ENCODE peak calls at places on chromosomes 7 and 10, in four cellular contexts. A, C, O and U are unnamed samples.

GRCh38 chr7:123201901-123202300 is 2.1 kb upstream of the SLC13A1 start:
- DNase-seq in A (no peak), O (no peak), C (no peak), U (no peak)

GRCh38 chr7:87058739-87059524 is 522 bp downstream of the ELAPOR2 start:
- DNase-seq in C (peak; percentile 65), A (peak; percentile 66), O (peak; percentile 10), U (no peak)

GRCh38 chr7:144835166-144835611 is 664 bp downstream of the TPK1 start:
- DNase-seq in O (no peak), C (peak; percentile 46), A (peak; percentile 57), U (peak; percentile 13)

GRCh38 chr10:31584098-31584631 is 265.1 kb downstream of the ZEB1 start:
- DNase-seq in A (peak; percentile 80), O (no peak), C (no peak), U (no peak)

GRCh38 chr7:96304573-96304972 is 17.3 kb downstream of the SLC25A13 start:
- DNase-seq in A (no peak), C (no peak), O (no peak), U (no peak)

GRCh38 chr10:33799281-33799943 is 464.9 kb upstream of the NRP1 start:
- DNase-seq in C (no peak), O (no peak), A (peak; percentile 18), U (no peak)

GRCh38 chr10:54402576-54402975 is 398.5 kb downstream of the PCDH15 start:
- DNase-seq in C (no peak), O (no peak), A (peak; percentile 53), U (peak; percentile 7)

GRCh38 chr10:116689096-116689495 is 53.3 kb downstream of the HSPA12A start:
- DNase-seq in O (no peak), A (no peak), C (no peak), U (no peak)

GRCh38 chr10:132420469-132421376 is 23.7 kb downstream of the PWWP2B start:
- DNase-seq in A (no peak), C (no peak), O (no peak), U (no peak)

GRCh38 chr10:87761892-87762291 is 56.1 kb downstream of the ATAD1 start:
- DNase-seq in C (no peak), A (peak; percentile 35), O (no peak), U (peak; percentile 82)

GRCh38 chr7:42143605-42144252 is 93.3 kb downstream of the GLI3 start:
- DNase-seq in C (no peak), O (no peak), A (no peak), U (peak; percentile 38)

GRCh38 chr10:97737770-97738265 is 890 bp downstream of the ZFYVE27 start:
- DNase-seq in C (no peak), O (no peak), A (no peak), U (peak; percentile 56)

GRCh38 chr10:71157435-71157834 is 54.9 kb upstream of the UNC5B start:
- DNase-seq in A (no peak), C (no peak), O (no peak), U (no peak)

GRCh38 chr10:123427386-123427785 is 238.8 kb upstream of the GPR26 start:
- DNase-seq in O (no peak), C (no peak), A (no peak), U (no peak)

GRCh38 chr7:142408794-142409193 is 150.9 kb upstream of the PRSS58 start:
- DNase-seq in A (no peak), C (no peak), O (no peak), U (no peak)

GRCh38 chr7:48708635-48709034 is 215.7 kb upstream of the CDC14C start:
- DNase-seq in A (peak; percentile 42), O (peak; percentile 19), C (peak; percentile 33), U (no peak)

GRCh38 chr7:80139179-80139578 is 4.5 kb downstream of the GNAI1 start:
- DNase-seq in O (no peak), C (no peak), A (no peak), U (no peak)

GRCh38 chr7:69858471-69858870 is 260.2 kb downstream of the AUTS2 start:
- DNase-seq in A (peak; percentile 83), O (no peak), C (no peak), U (no peak)

GRCh38 chr10:78260675-78261074 is 227.0 kb downstream of the RPS24 start:
- DNase-seq in O (no peak), A (no peak), C (no peak), U (no peak)

GRCh38 chr10:30091136-30091535 is 31.8 kb upstream of the JCAD start:
- DNase-seq in A (no peak), O (no peak), C (no peak), U (no peak)

GRCh38 chr7:27411145-27411544 is 168.5 kb downstream of the EVX1 start:
- DNase-seq in O (no peak), A (no peak), C (no peak), U (no peak)

GRCh38 chr7:5450549-5451327 is 27.1 kb upstream of the TNRC18 start:
- DNase-seq in A (peak; percentile 80), C (peak; percentile 82), O (no peak), U (peak; percentile 34)

GRCh38 chr10:95963202-95963991 is 55.6 kb downstream of the CC2D2B start:
- DNase-seq in A (no peak), C (no peak), O (no peak), U (no peak)

GRCh38 chr10:43867667-43868361 is 219.1 kb upstream of the ZNF32 start:
- DNase-seq in C (no peak), O (no peak), A (no peak), U (peak; percentile 86)

GRCh38 chr7:129101746-129102145 is 42.8 kb upstream of the TSPAN33 start:
- DNase-seq in O (no peak), A (no peak), C (no peak), U (no peak)

GRCh38 chr7:130141161-130141857 is 63.9 kb downstream of the TMEM209 start:
- DNase-seq in O (peak; percentile 62), A (peak; percentile 96), C (peak; percentile 86), U (peak; percentile 73)

GRCh38 chr10:47383254-47384147 is 592 bp downstream of the ZNF488 start:
- DNase-seq in A (peak; percentile 53), C (peak; percentile 84), O (peak; percentile 43), U (no peak)

GRCh38 chr7:99079104-99079503 is 64.8 kb downstream of the SMURF1 start:
- DNase-seq in A (no peak), C (no peak), O (no peak), U (no peak)

GRCh38 chr10:22340362-22341189 is 4.7 kb upstream of the SPAG6 start:
- DNase-seq in O (no peak), A (peak; percentile 67), C (peak; percentile 72), U (peak; percentile 82)

GRCh38 chr7:84200859-84201258 is 6.3 kb upstream of the SEMA3A start:
- DNase-seq in C (no peak), O (no peak), A (peak; percentile 81), U (peak; percentile 80)

GRCh38 chr7:148807451-148807850 is 76.6 kb downstream of the EZH2 start:
- DNase-seq in O (no peak), C (no peak), A (no peak), U (no peak)

GRCh38 chr10:77713506-77714280 is 76.1 kb upstream of the KCNMA1 start:
- DNase-seq in C (no peak), A (no peak), O (no peak), U (peak; percentile 51)

GRCh38 chr10:12777840-12778585 is 223.5 kb downstream of the CCDC3 start:
- DNase-seq in A (no peak), C (no peak), O (no peak), U (no peak)

GRCh38 chr7:6576024-6576866 is 1.0 kb upstream of the ZDHHC4 start:
- DNase-seq in A (peak; percentile 37), C (peak; percentile 69), O (no peak), U (no peak)

GRCh38 chr7:93921607-93922446 is at the start of gene GNG11:
- DNase-seq in O (peak; percentile 10), C (peak; percentile 52), A (peak; percentile 80), U (peak; percentile 66)

GRCh38 chr10:62352356-62352963 is 21.7 kb upstream of the ZNF365 start:
- DNase-seq in A (no peak), O (no peak), C (no peak), U (peak; percentile 52)

GRCh38 chr10:62354941-62355340 is 19.2 kb upstream of the ZNF365 start:
- DNase-seq in C (no peak), A (no peak), O (no peak), U (peak; percentile 32)

DNA sequence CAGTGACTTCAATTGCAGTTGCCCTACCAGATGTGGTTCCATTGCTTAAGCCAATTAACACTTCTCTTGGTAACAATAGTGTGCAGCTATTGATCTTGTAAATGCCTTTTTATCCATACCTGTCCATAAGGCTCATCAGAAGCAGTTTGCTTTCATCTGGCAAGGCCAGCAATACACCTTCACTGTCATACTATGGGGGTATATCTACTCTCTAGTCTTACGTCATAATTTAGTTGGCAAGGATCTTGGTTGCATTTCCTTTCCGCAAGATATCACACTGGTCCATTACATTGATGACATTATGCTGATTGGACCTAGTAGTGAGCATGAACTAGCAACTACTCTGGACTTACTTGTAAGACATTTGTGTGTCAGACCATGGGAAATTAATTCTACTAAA is 17.7 kb upstream of the ZNF365 start:
- DNase-seq in A (no peak), O (no peak), C (no peak), U (no peak)
- H4K5ac ChIP-seq in A (no peak overlapping the region), O (no peak overlapping the region), C (no peak overlapping the region), U (no peak overlapping the region)

DNA sequence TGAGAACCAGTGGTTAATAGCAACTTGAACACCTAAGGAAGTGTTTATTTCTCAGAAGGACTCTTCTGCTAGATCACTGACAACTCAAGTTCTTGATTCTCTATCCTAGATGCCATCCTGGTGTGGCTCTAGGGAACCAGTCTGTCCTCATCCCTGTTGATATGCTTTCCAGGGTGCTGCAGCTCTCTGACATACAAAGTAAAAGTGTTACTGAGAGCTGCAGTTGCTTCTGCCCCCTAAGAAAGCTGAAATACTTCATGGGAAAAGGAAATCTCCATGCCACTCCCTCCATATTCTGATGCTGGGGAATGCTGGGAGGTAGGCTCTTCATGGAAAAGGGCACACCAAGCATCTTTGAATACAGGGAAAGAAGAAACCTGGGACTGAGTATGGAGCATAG is 168.1 kb downstream of the KLF6 start:
- DNase-seq in C (no peak), A (peak; percentile 58), O (no peak), U (no peak)
- H4K5ac ChIP-seq in C (no peak overlapping the region), A (no peak overlapping the region), O (no peak overlapping the region), U (no peak overlapping the region)

GRCh38 chr10:84901885-84902284 is 573.5 kb downstream of the CCSER2 start:
- DNase-seq in O (no peak), C (no peak), A (no peak), U (no peak)
- H4K5ac ChIP-seq in O (no peak overlapping the region), C (no peak overlapping the region), A (no peak overlapping the region), U (no peak overlapping the region)

DNA sequence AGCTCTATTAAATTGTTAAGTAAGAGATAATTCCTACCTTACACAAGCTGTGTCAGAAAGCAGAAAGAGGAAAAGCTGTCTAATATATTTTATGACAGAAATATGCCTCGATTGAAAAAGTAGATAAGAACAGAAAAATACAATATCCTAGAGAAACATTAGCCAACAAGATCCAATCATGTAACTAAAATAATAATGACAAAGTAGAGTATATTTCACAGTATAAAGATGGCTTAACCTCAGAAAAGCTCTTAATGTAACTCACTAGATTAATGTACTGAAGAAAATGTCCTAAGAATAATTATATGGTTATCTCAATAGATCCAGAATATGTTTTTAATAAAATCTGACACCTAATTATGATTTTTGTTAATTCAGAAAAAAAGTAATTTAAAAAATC is 89.8 kb upstream of the HABP2 start:
- DNase-seq in O (no peak), A (no peak), C (no peak), U (no peak)
- H4K5ac ChIP-seq in O (no peak overlapping the region), A (no peak overlapping the region), C (no peak overlapping the region), U (no peak overlapping the region)

GRCh38 chr7:55970561-55970960 is 6.2 kb downstream of the NIPSNAP2 start:
- DNase-seq in C (no peak), A (no peak), O (no peak), U (no peak)
- H4K5ac ChIP-seq in C (no peak overlapping the region), A (no peak overlapping the region), O (no peak overlapping the region), U (no peak overlapping the region)